ENCODE peak calls at places on chromosomes 16 and 17, in six cellular contexts. W is heart left ventricle; Y is NCI-H1417 treated with DMSO at 0.1 percent for 48 hours; B is NCI-H1436; L is activated T-cell treated with anti-CD3 and anti-CD28 coated beads, Interleukin-2, amount 50 U/mL, for 48 hours; O is hippocampal formation. N is an unnamed sample.

GRCh38 chr16:679808-680624 is at the start of gene STUB1:
- DNase-seq in B (peak; percentile 88), L (peak; percentile 93), W (peak; percentile 90), O (peak; percentile 93), Y (no peak), N (peak; percentile 92)

GRCh38 chr17:11241611-11242226 is 706 bp downstream of the SHISA6 start:
- DNase-seq in O (no peak), B (no peak), Y (no peak), W (no peak), L (peak; percentile 17), N (no peak)

GRCh38 chr17:19447085-19447583 is 36.1 kb downstream of the RNF112 start:
- DNase-seq in O (peak; percentile 64), Y (peak; percentile 50), W (peak; percentile 67), B (peak; percentile 90), L (peak; percentile 70), N (peak; percentile 80)

GRCh38 chr17:68382582-68383085 is 74.7 kb downstream of the WIPI1 start:
- DNase-seq in Y (no peak), L (no peak), O (no peak), B (no peak), W (no peak), N (no peak)

GRCh38 chr16:21599994-21600773 is 807 bp downstream of the METTL9 start:
- DNase-seq in B (no peak), Y (no peak), O (no peak), W (peak; percentile 30), L (peak; percentile 63), N (no peak)

GRCh38 chr16:53809088-53809951 is 105.4 kb downstream of the FTO start:
- DNase-seq in W (no peak), B (no peak), O (no peak), L (no peak), Y (no peak), N (peak; percentile 64)

GRCh38 chr16:1523581-1524245 is 9.8 kb upstream of the TMEM204 start:
- DNase-seq in B (no peak), L (no peak), O (no peak), W (no peak), Y (no peak), N (no peak)

GRCh38 chr16:67162439-67163163 is 1.9 kb upstream of the HSF4 start:
- DNase-seq in W (no peak), Y (no peak), B (no peak), L (no peak), O (no peak), N (no peak)

GRCh38 chr16:27498020-27498419 is 51.7 kb downstream of the GTF3C1 start:
- DNase-seq in B (no peak), Y (no peak), W (no peak), L (no peak), O (no peak), N (no peak)

GRCh38 chr17:80799553-80800403 is 191.9 kb upstream of the CHMP6 start:
- DNase-seq in L (no peak), Y (no peak), B (peak; percentile 92), O (no peak), W (no peak), N (no peak)

GRCh38 chr16:84699147-84699711 is 571 bp upstream of the USP10 start:
- DNase-seq in L (no peak), W (no peak), O (no peak), Y (no peak), B (no peak), N (no peak)

GRCh38 chr17:29150191-29150590 is 30.0 kb downstream of the MYO18A start:
- DNase-seq in Y (no peak), W (no peak), O (no peak), B (no peak), L (no peak), N (no peak)

GRCh38 chr16:84375773-84376172 is 7.4 kb downstream of the ATP2C2 start:
- DNase-seq in B (no peak), W (no peak), Y (no peak), O (no peak), L (no peak), N (no peak)

GRCh38 chr16:1097800-1098199 is 1.8 kb upstream of the C1QTNF8 start:
- DNase-seq in W (peak; percentile 84), Y (no peak), B (no peak), O (peak; percentile 37), L (no peak), N (peak; percentile 35)

GRCh38 chr17:40307001-40307690 is 1.8 kb upstream of the RARA start:
- DNase-seq in O (no peak), W (no peak), L (peak; percentile 40), Y (no peak), B (peak; percentile 58), N (no peak)

GRCh38 chr16:85383836-85384825 is 229.0 kb upstream of the GSE1 start:
- DNase-seq in B (no peak), O (no peak), W (no peak), L (no peak), Y (no peak), N (no peak)

GRCh38 chr17:32840241-32840640 is 36.7 kb downstream of the MYO1D start:
- DNase-seq in Y (no peak), L (no peak), O (no peak), W (no peak), B (no peak), N (no peak)

GRCh38 chr16:85429776-85430522 is 183.2 kb upstream of the GSE1 start:
- DNase-seq in W (no peak), L (no peak), B (no peak), O (no peak), Y (no peak), N (no peak)

GRCh38 chr17:72887917-72888316 is 204.6 kb downstream of the SLC39A11 start:
- DNase-seq in B (no peak), O (no peak), L (no peak), W (no peak), Y (no peak), N (no peak)

GRCh38 chr17:29616300-29617048 is 6.2 kb downstream of the CORO6 start:
- DNase-seq in O (no peak), W (no peak), B (no peak), L (no peak), Y (no peak), N (no peak)

GRCh38 chr17:72502111-72502939 is 381.5 kb downstream of the SOX9 start:
- DNase-seq in L (no peak), Y (no peak), W (no peak), B (no peak), O (no peak), N (peak; percentile 31)

GRCh38 chr16:56481468-56482112 is 30.2 kb downstream of the OGFOD1 start:
- DNase-seq in Y (no peak), B (no peak), W (no peak), O (no peak), L (no peak), N (no peak)

GRCh38 chr16:12239953-12240485 is 263.5 kb downstream of the SNX29 start:
- DNase-seq in W (no peak), Y (no peak), O (no peak), B (no peak), L (no peak), N (peak; percentile 84)

GRCh38 chr16:14106457-14106856 is 35.3 kb downstream of the MRTFB start:
- DNase-seq in O (no peak), B (no peak), Y (no peak), L (no peak), W (no peak), N (no peak)

GRCh38 chr17:74446551-74447500 is 14.9 kb downstream of the GPRC5C start:
- DNase-seq in W (peak; percentile 79), O (no peak), Y (no peak), B (no peak), L (peak; percentile 82), N (no peak)

GRCh38 chr16:27245276-27246231 is 23.0 kb downstream of the NSMCE1 start:
- DNase-seq in B (no peak), O (no peak), L (peak; percentile 76), Y (no peak), W (no peak), N (peak; percentile 81)

GRCh38 chr17:36209575-36209974 is 1.3 kb upstream of the CCL4L2 start:
- DNase-seq in B (no peak), O (no peak), L (no peak), W (no peak), Y (no peak), N (no peak)

GRCh38 chr17:48634446-48635208 is 8.5 kb upstream of the HOXB9 start:
- DNase-seq in L (no peak), B (no peak), W (no peak), Y (no peak), O (no peak), N (no peak)

GRCh38 chr16:49092704-49093103 is 188.9 kb downstream of the CBLN1 start:
- DNase-seq in B (no peak), O (no peak), Y (no peak), L (no peak), W (no peak), N (no peak)

GRCh38 chr16:50270510-50271147 is 4.3 kb downstream of the ADCY7 start:
- DNase-seq in Y (no peak), O (no peak), B (no peak), W (peak; percentile 15), L (no peak), N (no peak)

GRCh38 chr16:65154321-65154720 is 32.5 kb upstream of the CDH11 start:
- DNase-seq in Y (no peak), L (no peak), O (no peak), W (no peak), B (no peak), N (peak; percentile 4)

GRCh38 chr17:65723356-65723928 is 162.0 kb upstream of the AXIN2 start:
- DNase-seq in B (no peak), O (no peak), L (no peak), Y (no peak), W (no peak), N (peak; percentile 19)

GRCh38 chr16:4882261-4882632 is 35.0 kb downstream of the UBN1 start:
- DNase-seq in B (no peak), O (no peak), W (no peak), L (no peak), Y (no peak), N (peak; percentile 43)

GRCh38 chr17:73932216-73932749 is 271.2 kb upstream of the RPL38 start:
- DNase-seq in Y (no peak), B (no peak), O (no peak), W (no peak), L (no peak), N (no peak)

GRCh38 chr17:27526603-27527002 is 70.4 kb downstream of the KSR1 start:
- DNase-seq in O (no peak), L (peak; percentile 70), B (no peak), Y (no peak), W (peak; percentile 43), N (peak; percentile 52)

GRCh38 chr17:20996724-20997615 is 45.8 kb downstream of the USP22 start:
- DNase-seq in L (no peak), W (no peak), B (no peak), Y (no peak), O (no peak), N (no peak)

GRCh38 chr16:80718480-80719220 is 85.7 kb downstream of the CDYL2 start:
- DNase-seq in Y (no peak), O (no peak), W (no peak), B (no peak), L (no peak), N (peak; percentile 18)

GRCh38 chr17:42372142-42372541 is 16.1 kb downstream of the STAT3 start:
- DNase-seq in B (no peak), O (no peak), L (no peak), W (no peak), Y (no peak), N (no peak)

GRCh38 chr17:42251115-42251514 is 25.1 kb downstream of the STAT5B start:
- DNase-seq in W (no peak), L (no peak), Y (no peak), B (no peak), O (no peak), N (no peak)

N was measured in AG08395.